ENCODE peak calls at places on chromosome 2, in four cellular contexts. F is OCI-LY7, E is left ventricle myocardium inferior, S is SK-N-SH. H is an unnamed sample. For H3K4me1, the result is how much of the 10 kb centered on the place peaks cover.

GRCh38 chr2:73172963-73173362 is 29.4 kb upstream of the NOTO start:
- DNase-seq in S (no peak), F (no peak), E (no peak), H (no peak)

GRCh38 chr2:99571609-99572344 is 82.0 kb upstream of the REV1 start:
- DNase-seq in F (no peak), E (no peak), S (no peak), H (no peak)

GRCh38 chr2:143345887-143346612 is 216.8 kb downstream of the ARHGAP15 start:
- DNase-seq in E (no peak), F (no peak), S (no peak), H (no peak)

GRCh38 chr2:173874003-173874898 is 90.9 kb downstream of the SP3 start:
- DNase-seq in E (no peak), S (no peak), F (peak), H (no peak)

GRCh38 chr2:148737742-148738141 is 93.2 kb downstream of the EPC2 start:
- DNase-seq in E (no peak), F (no peak), S (no peak), H (no peak)

GRCh38 chr2:101699939-101700442 is 2.5 kb downstream of the MAP4K4 start:
- DNase-seq in S (no peak), E (no peak), F (no peak), H (no peak)

GRCh38 chr2:132252191-132252893 is 90.6 kb upstream of the ANKRD30BL start:
- DNase-seq in S (no peak), E (no peak), F (no peak), H (no peak)

GRCh38 chr2:150143087-150143536 is 344.4 kb downstream of the RND3 start:
- DNase-seq in F (no peak), S (no peak), E (no peak), H (no peak)

GRCh38 chr2:73324126-73324525 is 30.8 kb upstream of the EGR4 start:
- DNase-seq in E (no peak), F (no peak), S (no peak), H (no peak)

GRCh38 chr2:30681022-30681421 is 126.2 kb downstream of the CAPN13 start:
- DNase-seq in E (no peak), F (no peak), S (no peak), H (no peak)

GRCh38 chr2:3470166-3470651 is 49.1 kb downstream of the ADI1 start:
- DNase-seq in S (no peak), F (no peak), E (peak), H (no peak)

GRCh38 chr2:204529795-204530463 is 15.3 kb upstream of the PARD3B start:
- DNase-seq in S (no peak), E (no peak), F (no peak), H (no peak)

GRCh38 chr2:88919087-88919738 is 227.7 kb downstream of the RPIA start:
- DNase-seq in F (no peak), S (peak), E (no peak), H (no peak)

GRCh38 chr2:174929786-174930185 is 75.4 kb downstream of the CHN1 start:
- DNase-seq in S (no peak), F (no peak), E (no peak), H (no peak)

GRCh38 chr2:68805025-68805424 is 66.2 kb downstream of the BMP10 start:
- DNase-seq in S (no peak), F (no peak), E (no peak), H (no peak)
- H3K4me1 ChIP-seq in S (under half), F (under half), E (under half), H (under half)

GRCh38 chr2:159080641-159081040 is 112.2 kb downstream of the TANC1 start:
- DNase-seq in F (no peak), S (no peak), E (no peak), H (no peak)

GRCh38 chr2:159082119-159082518 is 113.7 kb downstream of the TANC1 start:
- DNase-seq in E (no peak), S (no peak), F (no peak), H (no peak)

GRCh38 chr2:159084395-159085370 is 116.2 kb downstream of the TANC1 start:
- DNase-seq in E (no peak), F (no peak), S (no peak), H (no peak)

GRCh38 chr2:159086332-159086731 is 117.9 kb downstream of the TANC1 start:
- DNase-seq in S (no peak), E (no peak), F (no peak), H (no peak)

GRCh38 chr2:159083601-159084000 is 115.2 kb downstream of the TANC1 start:
- DNase-seq in F (no peak), S (no peak), E (no peak), H (no peak)
- H3K27ac ChIP-seq in F (no peak), S (no peak), E (peak), H (no peak)

GRCh38 chr2:28343971-28344715 is 48.5 kb upstream of the FOSL2 start:
- DNase-seq in E (peak), F (no peak), S (no peak), H (no peak)

GRCh38 chr2:28346587-28346986 is 46.1 kb upstream of the FOSL2 start:
- DNase-seq in E (peak), F (no peak), S (peak), H (no peak)

GRCh38 chr2:28347193-28347592 is 45.5 kb upstream of the FOSL2 start:
- DNase-seq in E (peak), S (no peak), F (no peak), H (no peak)

GRCh38 chr2:28344756-28345291 is 47.8 kb upstream of the FOSL2 start:
- DNase-seq in E (peak), F (no peak), S (no peak), H (no peak)

DNA sequence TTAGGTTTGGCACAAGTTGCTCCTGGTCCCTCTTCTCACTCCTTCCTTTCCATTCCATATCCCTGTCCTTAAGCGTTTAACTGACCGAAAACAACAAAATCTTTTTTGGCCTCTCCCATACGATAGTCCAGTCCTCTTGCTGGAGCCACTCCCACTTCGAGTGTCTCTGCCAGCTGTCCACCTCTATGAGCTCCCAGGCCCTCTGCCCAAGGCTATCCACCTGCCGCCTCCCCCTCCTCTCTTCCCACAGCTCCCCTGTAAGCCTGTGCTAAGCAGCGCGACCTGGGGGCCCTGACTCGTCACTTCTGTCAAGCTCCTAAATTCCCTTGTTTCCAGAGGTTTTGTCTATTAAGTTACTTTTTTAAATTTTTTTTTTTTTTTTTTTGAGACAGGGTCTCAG is 47.0 kb upstream of the FOSL2 start:
- DNase-seq in F (no peak), E (peak), S (no peak), H (no peak)
- H3K4me1 ChIP-seq in F (under half), E (under half), S (under half), H (under half)

GRCh38 chr2:20934226-20934625 is 109.6 kb downstream of the APOB start:
- DNase-seq in S (peak), F (no peak), E (no peak), H (no peak)

GRCh38 chr2:20931346-20931745 is 108.4 kb upstream of the LDAH start:
- DNase-seq in E (no peak), S (no peak), F (no peak), H (no peak)

GRCh38 chr2:20935168-20935567 is 108.7 kb downstream of the APOB start:
- DNase-seq in E (no peak), S (no peak), F (no peak), H (no peak)

GRCh38 chr2:20930928-20931327 is 108.0 kb upstream of the LDAH start:
- DNase-seq in E (no peak), S (no peak), F (no peak), H (no peak)

GRCh38 chr2:20933692-20934091 is 110.2 kb downstream of the APOB start:
- DNase-seq in S (no peak), F (no peak), E (no peak), H (no peak)
- H3K27ac ChIP-seq in S (peak), F (no peak), E (no peak), H (no peak)